ENCODE peak calls at places on chromosomes 6 and 20, in seven cellular contexts. One of them, this sample, is unnamed.
A peak's percentile ranks its signal among the peaks of the same experiment; 100 is the strongest.

GRCh38 chr20:8811801-8812594 is 256.9 kb upstream of the PLCB4 start:
- DNase-seq in pancreas: no peak
- DNase-seq in GM23338: peak; percentile 70
- DNase-seq in osteoblast: no peak
- DNase-seq in suprapubic skin: no peak
- DNase-seq in heart right ventricle: no peak
- DNase-seq in MM.1S: no peak
- DNase-seq in this sample: no peak

GRCh38 chr20:57258055-57258454 is 8.4 kb downstream of the BMP7 start:
- DNase-seq in heart right ventricle: no peak
- DNase-seq in suprapubic skin: no peak
- DNase-seq in MM.1S: no peak
- DNase-seq in pancreas: no peak
- DNase-seq in GM23338: peak; percentile 67
- DNase-seq in osteoblast: no peak
- DNase-seq in this sample: no peak

GRCh38 chr20:23349338-23350006 is 1.1 kb upstream of the NXT1 start:
- DNase-seq in pancreas: no peak
- DNase-seq in suprapubic skin: no peak
- DNase-seq in GM23338: peak; percentile 79
- DNase-seq in heart right ventricle: no peak
- DNase-seq in osteoblast: peak; percentile 78
- DNase-seq in MM.1S: no peak
- DNase-seq in this sample: no peak

GRCh38 chr6:84798257-84798656 is 33.9 kb upstream of the TBX18 start:
- DNase-seq in MM.1S: no peak
- DNase-seq in GM23338: no peak
- DNase-seq in pancreas: no peak
- DNase-seq in suprapubic skin: no peak
- DNase-seq in osteoblast: peak; percentile 46
- DNase-seq in heart right ventricle: no peak
- DNase-seq in this sample: no peak

GRCh38 chr20:37880726-37881591 is 22.0 kb upstream of the VSTM2L start:
- DNase-seq in MM.1S: no peak
- DNase-seq in heart right ventricle: peak; percentile 86
- DNase-seq in suprapubic skin: no peak
- DNase-seq in osteoblast: peak; percentile 83
- DNase-seq in pancreas: peak; percentile 60
- DNase-seq in GM23338: no peak
- DNase-seq in this sample: no peak

GRCh38 chr6:146968041-146968760 is 236.0 kb upstream of the STXBP5 start:
- DNase-seq in heart right ventricle: no peak
- DNase-seq in suprapubic skin: no peak
- DNase-seq in osteoblast: peak; percentile 84
- DNase-seq in pancreas: no peak
- DNase-seq in GM23338: no peak
- DNase-seq in MM.1S: no peak
- DNase-seq in this sample: peak; percentile 36

GRCh38 chr6:132666118-132666517 is 7.1 kb upstream of the TAAR1 start:
- DNase-seq in osteoblast: no peak
- DNase-seq in MM.1S: no peak
- DNase-seq in heart right ventricle: no peak
- DNase-seq in pancreas: no peak
- DNase-seq in GM23338: peak; percentile 64
- DNase-seq in suprapubic skin: no peak
- DNase-seq in this sample: no peak

GRCh38 chr6:106163966-106164877 is 78.1 kb downstream of the PRDM1 start:
- DNase-seq in pancreas: no peak
- DNase-seq in MM.1S: peak; percentile 75
- DNase-seq in osteoblast: peak; percentile 84
- DNase-seq in suprapubic skin: peak; percentile 71
- DNase-seq in heart right ventricle: no peak
- DNase-seq in GM23338: no peak
- DNase-seq in this sample: peak; percentile 65

GRCh38 chr6:131519670-131520436 is 53.2 kb upstream of the ARG1 start:
- DNase-seq in pancreas: no peak
- DNase-seq in osteoblast: peak; percentile 43
- DNase-seq in heart right ventricle: no peak
- DNase-seq in GM23338: peak; percentile 83
- DNase-seq in MM.1S: peak; percentile 49
- DNase-seq in suprapubic skin: no peak
- DNase-seq in this sample: no peak

GRCh38 chr20:51393566-51393965 is 149.0 kb downstream of the NFATC2 start:
- DNase-seq in MM.1S: no peak
- DNase-seq in heart right ventricle: peak; percentile 28
- DNase-seq in osteoblast: no peak
- DNase-seq in pancreas: no peak
- DNase-seq in GM23338: no peak
- DNase-seq in suprapubic skin: no peak
- DNase-seq in this sample: no peak

GRCh38 chr20:20956586-20956985 is 149.6 kb downstream of the LINC00237 start:
- DNase-seq in heart right ventricle: no peak
- DNase-seq in suprapubic skin: no peak
- DNase-seq in GM23338: no peak
- DNase-seq in osteoblast: no peak
- DNase-seq in pancreas: no peak
- DNase-seq in MM.1S: no peak
- DNase-seq in this sample: no peak

GRCh38 chr6:52176550-52176949 is 9.6 kb upstream of the IL17A start:
- DNase-seq in suprapubic skin: no peak
- DNase-seq in osteoblast: no peak
- DNase-seq in GM23338: no peak
- DNase-seq in pancreas: no peak
- DNase-seq in heart right ventricle: no peak
- DNase-seq in MM.1S: peak; percentile 96
- DNase-seq in this sample: no peak

GRCh38 chr20:22729180-22729579 is 144.8 kb upstream of the FOXA2 start:
- DNase-seq in heart right ventricle: no peak
- DNase-seq in pancreas: no peak
- DNase-seq in GM23338: no peak
- DNase-seq in MM.1S: no peak
- DNase-seq in suprapubic skin: no peak
- DNase-seq in osteoblast: no peak
- DNase-seq in this sample: no peak

GRCh38 chr6:165636415-165637048 is 26.5 kb downstream of the PDE10A start:
- DNase-seq in suprapubic skin: no peak
- DNase-seq in GM23338: peak; percentile 85
- DNase-seq in heart right ventricle: no peak
- DNase-seq in pancreas: no peak
- DNase-seq in MM.1S: no peak
- DNase-seq in osteoblast: no peak
- DNase-seq in this sample: no peak

GRCh38 chr6:157706883-157707282 is 116.2 kb upstream of the SNX9 start:
- DNase-seq in pancreas: no peak
- DNase-seq in GM23338: no peak
- DNase-seq in osteoblast: no peak
- DNase-seq in suprapubic skin: no peak
- DNase-seq in heart right ventricle: no peak
- DNase-seq in MM.1S: no peak
- DNase-seq in this sample: no peak

GRCh38 chr6:160344281-160344680 is 3.9 kb upstream of the SLC22A3 start:
- DNase-seq in pancreas: no peak
- DNase-seq in heart right ventricle: no peak
- DNase-seq in osteoblast: no peak
- DNase-seq in GM23338: no peak
- DNase-seq in MM.1S: no peak
- DNase-seq in suprapubic skin: no peak
- DNase-seq in this sample: no peak

GRCh38 chr6:105192707-105193465 is 13.1 kb upstream of the POPDC3 start:
- DNase-seq in GM23338: no peak
- DNase-seq in heart right ventricle: no peak
- DNase-seq in pancreas: no peak
- DNase-seq in osteoblast: peak; percentile 92
- DNase-seq in MM.1S: no peak
- DNase-seq in suprapubic skin: no peak
- DNase-seq in this sample: no peak

GRCh38 chr6:14235653-14236356 is 118.2 kb downstream of the CD83 start:
- DNase-seq in osteoblast: no peak
- DNase-seq in pancreas: no peak
- DNase-seq in GM23338: no peak
- DNase-seq in MM.1S: no peak
- DNase-seq in suprapubic skin: no peak
- DNase-seq in heart right ventricle: no peak
- DNase-seq in this sample: no peak

GRCh38 chr6:102488729-102489128 is 1095.2 kb downstream of the GRIK2 start:
- DNase-seq in suprapubic skin: no peak
- DNase-seq in osteoblast: no peak
- DNase-seq in GM23338: no peak
- DNase-seq in MM.1S: no peak
- DNase-seq in heart right ventricle: no peak
- DNase-seq in pancreas: no peak
- DNase-seq in this sample: no peak

GRCh38 chr20:50071039-50071888 is 41.7 kb downstream of the UBE2V1 start:
- DNase-seq in MM.1S: peak; percentile 89
- DNase-seq in osteoblast: peak; percentile 99
- DNase-seq in heart right ventricle: peak; percentile 85
- DNase-seq in pancreas: peak; percentile 93
- DNase-seq in GM23338: peak; percentile 92
- DNase-seq in suprapubic skin: peak; percentile 93
- DNase-seq in this sample: no peak
- H3K4me3 ChIP-seq in MM.1S: peak overlapping the region; percentile 54
- H3K4me3 ChIP-seq in osteoblast: peak overlapping the region; percentile 70
- H3K4me3 ChIP-seq in heart right ventricle: peak overlapping the region; percentile 45
- H3K4me3 ChIP-seq in pancreas: peak overlapping the region; percentile 36
- H3K4me3 ChIP-seq in GM23338: peak overlapping the region; percentile 51
- H3K4me3 ChIP-seq in suprapubic skin: peak overlapping the region; percentile 32
- H3K4me3 ChIP-seq in this sample: peak overlapping the region; percentile 30

GRCh38 chr6:26568601-26569432 is 27.9 kb upstream of the ABT1 start:
- DNase-seq in suprapubic skin: peak; percentile 97
- DNase-seq in osteoblast: peak; percentile 73
- DNase-seq in GM23338: peak; percentile 92
- DNase-seq in heart right ventricle: peak; percentile 96
- DNase-seq in pancreas: peak; percentile 93
- DNase-seq in MM.1S: peak; percentile 94
- DNase-seq in this sample: peak; percentile 70
- TF ChIP-seq CTCF in suprapubic skin: no peak
- TF ChIP-seq CTCF in osteoblast: peak; percentile 46
- TF ChIP-seq CTCF in GM23338: peak; percentile 23
- TF ChIP-seq CTCF in heart right ventricle: no peak
- TF ChIP-seq CTCF in pancreas: no peak
- TF ChIP-seq CTCF in MM.1S: peak; percentile 40
- TF ChIP-seq CTCF in this sample: peak; percentile 29

DNA sequence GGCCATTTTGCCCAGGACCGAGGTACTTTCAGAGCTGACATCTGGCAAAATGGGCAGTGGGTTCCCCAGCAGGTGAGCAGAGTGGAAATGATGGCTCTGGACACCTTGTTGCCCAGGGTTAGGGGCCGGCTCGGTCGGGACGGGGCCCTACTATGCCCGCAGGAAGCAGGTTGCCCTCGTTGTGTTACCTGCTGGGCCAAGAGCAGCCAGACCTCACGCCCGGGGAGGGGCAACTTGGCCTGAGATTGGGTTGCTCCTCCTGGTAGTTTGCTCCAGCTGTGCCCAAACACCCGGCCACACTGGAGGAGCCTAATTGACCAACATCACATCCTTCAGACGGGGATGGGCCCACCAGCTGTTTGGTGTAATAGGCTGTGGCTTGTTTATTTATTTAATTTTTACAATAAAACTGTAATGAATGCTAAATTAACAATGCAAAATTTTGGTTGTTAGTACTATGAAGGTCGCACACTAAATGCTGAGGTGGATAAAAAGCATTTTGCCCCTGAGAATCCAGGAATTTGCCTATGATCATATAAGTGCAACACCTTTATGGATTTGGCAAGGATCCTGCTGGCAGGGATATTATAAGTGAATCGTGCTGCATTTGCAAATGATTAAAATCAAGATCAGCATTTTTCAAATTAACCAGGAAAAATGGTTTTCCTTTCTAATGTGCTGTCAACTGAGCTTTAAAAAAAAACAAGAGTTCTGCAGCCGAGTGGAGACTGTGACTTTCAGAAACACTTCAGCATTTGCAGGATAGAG is 26.6 kb upstream of the PCMTD2 start:
- DNase-seq in MM.1S: no peak
- DNase-seq in heart right ventricle: no peak
- DNase-seq in pancreas: peak; percentile 8
- DNase-seq in GM23338: no peak
- DNase-seq in osteoblast: no peak
- DNase-seq in suprapubic skin: no peak
- DNase-seq in this sample: no peak
- H3K27me3 ChIP-seq in MM.1S: peaks cover 94% of the 10 kb centered on the region
- H3K27me3 ChIP-seq in heart right ventricle: no peaks in the 10 kb centered on the region
- H3K27me3 ChIP-seq in pancreas: no peaks in the 10 kb centered on the region
- H3K27me3 ChIP-seq in GM23338: no peaks in the 10 kb centered on the region
- H3K27me3 ChIP-seq in osteoblast: peaks cover 3% of the 10 kb centered on the region
- H3K27me3 ChIP-seq in suprapubic skin: no peaks in the 10 kb centered on the region
- H3K27me3 ChIP-seq in this sample: peaks cover 5% of the 10 kb centered on the region

GRCh38 chr6:116106146-116106545 is 5.5 kb downstream of the NT5DC1 start:
- DNase-seq in GM23338: no peak
- DNase-seq in osteoblast: no peak
- DNase-seq in heart right ventricle: no peak
- DNase-seq in pancreas: no peak
- DNase-seq in suprapubic skin: no peak
- DNase-seq in MM.1S: no peak
- DNase-seq in this sample: no peak
- H3K4me3 ChIP-seq in GM23338: no peak overlapping the region
- H3K4me3 ChIP-seq in osteoblast: no peak overlapping the region
- H3K4me3 ChIP-seq in heart right ventricle: no peak overlapping the region
- H3K4me3 ChIP-seq in pancreas: no peak overlapping the region
- H3K4me3 ChIP-seq in suprapubic skin: no peak overlapping the region
- H3K4me3 ChIP-seq in MM.1S: no peak overlapping the region
- H3K4me3 ChIP-seq in this sample: no peak overlapping the region

GRCh38 chr6:24545691-24546090 is 50.9 kb downstream of the ALDH5A1 start:
- DNase-seq in suprapubic skin: no peak
- DNase-seq in heart right ventricle: no peak
- DNase-seq in osteoblast: no peak
- DNase-seq in MM.1S: no peak
- DNase-seq in pancreas: no peak
- DNase-seq in GM23338: no peak
- DNase-seq in this sample: no peak
- TF ChIP-seq CTCF in suprapubic skin: no peak
- TF ChIP-seq CTCF in heart right ventricle: no peak
- TF ChIP-seq CTCF in osteoblast: no peak
- TF ChIP-seq CTCF in MM.1S: no peak
- TF ChIP-seq CTCF in pancreas: no peak
- TF ChIP-seq CTCF in GM23338: no peak
- TF ChIP-seq CTCF in this sample: no peak

DNA sequence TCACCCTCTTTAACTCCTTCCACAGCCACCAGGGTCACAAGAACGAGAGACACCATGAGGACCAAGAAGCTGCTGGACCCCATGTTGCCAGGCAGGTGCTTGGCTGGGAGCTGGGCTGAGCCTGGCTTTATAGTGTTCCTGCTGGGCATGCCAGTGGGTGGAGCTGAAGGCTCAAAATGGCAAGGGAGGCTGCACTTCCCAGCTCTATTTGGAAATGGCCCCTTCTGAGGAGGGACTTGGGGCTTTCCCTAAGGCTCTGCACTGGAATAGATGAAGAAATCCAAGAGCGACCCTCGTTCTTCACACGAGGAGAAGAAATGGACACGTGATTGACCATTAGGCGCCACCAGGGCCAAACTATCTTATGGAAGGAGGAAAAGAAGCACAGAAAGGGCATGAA is at the start of gene WFDC12:
- DNase-seq in suprapubic skin: no peak
- DNase-seq in heart right ventricle: no peak
- DNase-seq in GM23338: no peak
- DNase-seq in pancreas: no peak
- DNase-seq in MM.1S: no peak
- DNase-seq in osteoblast: no peak
- DNase-seq in this sample: no peak
- H3K27me3 ChIP-seq in suprapubic skin: peaks cover 14% of the 10 kb centered on the region
- H3K27me3 ChIP-seq in heart right ventricle: peaks cover 60% of the 10 kb centered on the region
- H3K27me3 ChIP-seq in GM23338: no peaks in the 10 kb centered on the region
- H3K27me3 ChIP-seq in pancreas: no peaks in the 10 kb centered on the region
- H3K27me3 ChIP-seq in MM.1S: no peaks in the 10 kb centered on the region
- H3K27me3 ChIP-seq in osteoblast: peaks cover 34% of the 10 kb centered on the region
- H3K27me3 ChIP-seq in this sample: peaks cover 9% of the 10 kb centered on the region